ENCODE peak calls at places on chromosomes 16 and 17, in seven cellular contexts. O is frontal cortex, D is Peyer's patch, Z is HT-29, L is NCI-H510A treated with DMSO at 0.1 percent for 48 hours, W is fibroblast of pulmonary artery, J is sciatic nerve. E is an unnamed sample.

GRCh38 chr17:81733507-81734404 is 21.7 kb downstream of the SLC25A10 start:
- DNase-seq in W (peak; percentile 69), D (peak; percentile 89), J (peak; percentile 88), L (peak; percentile 69), O (peak; percentile 91), Z (peak; percentile 95), E (peak; percentile 93)

GRCh38 chr16:84181144-84181915 is 5.5 kb downstream of the TAF1C start:
- DNase-seq in J (no peak), W (no peak), D (no peak), O (no peak), Z (no peak), L (no peak), E (no peak)

GRCh38 chr16:31485571-31485970 is 2.6 kb downstream of the SLC5A2 start:
- DNase-seq in J (no peak), W (no peak), D (no peak), L (no peak), Z (no peak), O (no peak), E (no peak)

GRCh38 chr17:63125987-63126386 is 160.0 kb downstream of the TANC2 start:
- DNase-seq in D (no peak), Z (no peak), O (no peak), W (no peak), J (no peak), L (no peak), E (no peak)

GRCh38 chr17:61400786-61401279 is 1.2 kb downstream of the TBX2 start:
- DNase-seq in D (no peak), Z (no peak), J (peak; percentile 64), L (no peak), O (peak; percentile 42), W (no peak), E (no peak)

GRCh38 chr17:40480501-40481003 is 20.9 kb downstream of the TNS4 start:
- DNase-seq in W (peak; percentile 84), Z (peak; percentile 61), J (no peak), D (peak; percentile 73), L (no peak), O (no peak), E (peak; percentile 16)

GRCh38 chr17:40485851-40486512 is 15.4 kb downstream of the TNS4 start:
- DNase-seq in J (peak; percentile 75), L (no peak), O (no peak), W (peak; percentile 100), D (peak; percentile 65), Z (no peak), E (peak; percentile 22)

GRCh38 chr16:87138868-87139267 is 178.3 kb downstream of the C16orf95 start:
- DNase-seq in O (no peak), Z (no peak), D (no peak), W (no peak), J (peak; percentile 45), L (no peak), E (no peak)

GRCh38 chr16:9012848-9013507 is 49.3 kb upstream of the USP7 start:
- DNase-seq in L (no peak), D (no peak), W (peak; percentile 11), Z (no peak), O (no peak), J (no peak), E (peak; percentile 10)

GRCh38 chr16:15765880-15766279 is 90.9 kb downstream of the MYH11 start:
- DNase-seq in J (no peak), L (peak; percentile 85), D (peak; percentile 52), W (peak; percentile 48), Z (peak; percentile 78), O (no peak), E (peak; percentile 66)

GRCh38 chr16:81799138-81799504 is 20.0 kb downstream of the PLCG2 start:
- DNase-seq in J (no peak), D (no peak), O (no peak), L (no peak), W (no peak), Z (no peak), E (no peak)

GRCh38 chr16:24069036-24069590 is 187.0 kb upstream of the CACNG3 start:
- DNase-seq in O (no peak), J (no peak), L (no peak), D (no peak), W (no peak), Z (no peak), E (no peak)

GRCh38 chr17:6507535-6507934 is 48.8 kb downstream of the PITPNM3 start:
- DNase-seq in L (no peak), D (peak; percentile 48), J (peak; percentile 35), O (no peak), W (peak; percentile 87), Z (peak; percentile 67), E (no peak)

GRCh38 chr17:36825113-36825955 is 111.9 kb upstream of the LHX1 start:
- DNase-seq in L (no peak), D (no peak), J (no peak), O (no peak), Z (no peak), W (no peak), E (no peak)

GRCh38 chr17:36940313-36941264 is 3.3 kb downstream of the LHX1 start:
- DNase-seq in O (peak; percentile 33), L (no peak), J (no peak), D (no peak), W (no peak), Z (no peak), E (no peak)

GRCh38 chr16:72501739-72502653 is 330.0 kb upstream of the PMFBP1 start:
- DNase-seq in L (peak; percentile 21), W (peak; percentile 90), D (peak; percentile 51), Z (peak; percentile 69), J (peak; percentile 76), O (peak; percentile 40), E (peak; percentile 73)

GRCh38 chr17:40311575-40311974 is 2.6 kb downstream of the RARA start:
- DNase-seq in Z (peak; percentile 71), J (peak; percentile 80), L (no peak), W (no peak), D (peak; percentile 56), O (no peak), E (no peak)

GRCh38 chr17:38730526-38731379 is 612 bp downstream of the CISD3 start:
- DNase-seq in Z (peak; percentile 97), O (no peak), J (peak; percentile 84), W (peak; percentile 53), D (peak; percentile 95), L (peak; percentile 54), E (peak; percentile 57)

GRCh38 chr17:64622931-64623654 is 39.0 kb downstream of the SMURF2 start:
- DNase-seq in L (no peak), J (no peak), O (no peak), Z (peak; percentile 15), D (no peak), W (peak; percentile 86), E (no peak)

GRCh38 chr16:27402964-27403600 is 1.1 kb downstream of the IL21R start:
- DNase-seq in W (no peak), Z (no peak), J (no peak), L (no peak), O (no peak), D (no peak), E (no peak)

GRCh38 chr16:54503436-54503835 is 216.8 kb upstream of the IRX3 start:
- DNase-seq in O (no peak), L (no peak), J (no peak), W (peak; percentile 22), Z (no peak), D (no peak), E (no peak)

GRCh38 chr17:2865228-2865627 is 69.0 kb downstream of the RAP1GAP2 start:
- DNase-seq in W (no peak), J (no peak), D (no peak), L (no peak), Z (no peak), O (no peak), E (no peak)

GRCh38 chr17:48278755-48279491 is 151.1 kb downstream of the SKAP1 start:
- DNase-seq in D (peak; percentile 59), L (no peak), Z (no peak), W (no peak), O (no peak), J (no peak), E (no peak)

GRCh38 chr16:64147941-64148340 is 973.9 kb downstream of the CDH11 start:
- DNase-seq in W (no peak), O (no peak), Z (no peak), D (no peak), J (no peak), L (no peak), E (no peak)

GRCh38 chr17:10875411-10875810 is 37.5 kb upstream of the PIRT start:
- DNase-seq in Z (peak; percentile 4), J (no peak), O (no peak), D (no peak), L (no peak), W (peak; percentile 3), E (no peak)

GRCh38 chr17:30290696-30291570 is 811 bp downstream of the BLMH start:
- DNase-seq in J (no peak), Z (peak; percentile 42), W (peak; percentile 33), D (peak; percentile 66), L (peak; percentile 38), O (no peak), E (peak; percentile 64)

GRCh38 chr16:55641430-55642056 is 14.2 kb upstream of the SLC6A2 start:
- DNase-seq in J (no peak), L (no peak), D (no peak), W (no peak), O (no peak), Z (no peak), E (no peak)

GRCh38 chr16:1700246-1700645 is 5.7 kb upstream of the MAPK8IP3 start:
- DNase-seq in O (no peak), J (no peak), W (no peak), Z (no peak), L (no peak), D (no peak), E (no peak)

GRCh38 chr17:57545836-57546305 is 199.2 kb downstream of the CCDC182 start:
- DNase-seq in O (no peak), Z (no peak), L (peak; percentile 59), W (no peak), D (no peak), J (no peak), E (no peak)

GRCh38 chr16:74667215-74667765 is 613 bp upstream of the RFWD3 start:
- DNase-seq in O (no peak), J (peak; percentile 65), Z (peak; percentile 65), L (peak; percentile 36), D (peak; percentile 64), W (peak; percentile 12), E (peak; percentile 58)

GRCh38 chr17:27782791-27783206 is 17.5 kb downstream of the NOS2 start:
- DNase-seq in O (no peak), L (no peak), W (no peak), J (no peak), D (no peak), Z (no peak), E (peak; percentile 33)

GRCh38 chr17:83071966-83072562 is 7.3 kb upstream of the METRNL start:
- DNase-seq in J (no peak), O (no peak), L (no peak), Z (no peak), D (no peak), W (no peak), E (no peak)

GRCh38 chr16:31335431-31335830 is 19.5 kb upstream of the ITGAX start:
- DNase-seq in O (no peak), W (no peak), Z (no peak), D (peak; percentile 35), J (no peak), L (no peak), E (no peak)

GRCh38 chr16:66858740-66859396 is 14.7 kb downstream of the CA7 start:
- DNase-seq in W (peak; percentile 58), L (no peak), Z (peak; percentile 9), D (peak; percentile 57), O (no peak), J (no peak), E (peak; percentile 80)

GRCh38 chr16:88356727-88357199 is 26.0 kb upstream of the ZNF469 start:
- DNase-seq in J (no peak), L (no peak), O (no peak), Z (no peak), W (no peak), D (no peak), E (no peak)

E was measured in DMS53.